ENCODE peak calls at places on chromosomes 7 and 10, in eight cellular contexts. Y, D, C, E, K, S, W and V are unnamed samples.

GRCh38 chr10:71245420-71246325 is 33.3 kb downstream of the UNC5B start:
- DNase-seq in S (no peak), C (no peak), W (no peak), D (no peak), Y (no peak), E (no peak), K (no peak), V (no peak)

GRCh38 chr7:1329261-1329660 is 96.6 kb downstream of the UNCX start:
- DNase-seq in C (no peak), D (no peak), W (no peak), K (no peak), E (no peak), Y (no peak), S (no peak), V (no peak)

GRCh38 chr7:104973227-104973626 is 40.8 kb upstream of the KMT2E start:
- DNase-seq in C (no peak), S (no peak), D (no peak), W (peak), Y (no peak), E (no peak), K (no peak), V (no peak)

GRCh38 chr10:28913850-28914249 is 236.5 kb downstream of the BAMBI start:
- DNase-seq in E (no peak), D (no peak), Y (no peak), S (no peak), C (no peak), W (peak), K (no peak), V (peak)

GRCh38 chr7:118045629-118046028 is 138.3 kb upstream of the LSM8 start:
- DNase-seq in W (no peak), K (no peak), S (no peak), E (no peak), Y (no peak), D (no peak), C (no peak), V (no peak)

GRCh38 chr10:113103131-113103830 is 153.2 kb downstream of the TCF7L2 start:
- DNase-seq in E (no peak), K (peak), S (no peak), D (no peak), W (no peak), Y (no peak), C (no peak), V (no peak)

GRCh38 chr10:2909921-2910320 is 157.4 kb upstream of the PFKP start:
- DNase-seq in C (no peak), S (no peak), Y (no peak), E (no peak), D (no peak), W (no peak), K (no peak), V (no peak)

GRCh38 chr10:3500408-3500856 is 284.6 kb downstream of the KLF6 start:
- DNase-seq in S (no peak), C (no peak), E (peak), Y (peak), K (peak), D (no peak), W (no peak), V (peak)

GRCh38 chr7:26346611-26347200 is 55.0 kb downstream of the SNX10 start:
- DNase-seq in D (no peak), Y (no peak), W (peak), E (no peak), K (no peak), C (no peak), S (no peak), V (peak)

GRCh38 chr7:23393636-23394035 is 76.7 kb downstream of the IGF2BP3 start:
- DNase-seq in Y (no peak), K (no peak), D (no peak), E (no peak), C (no peak), S (no peak), W (no peak), V (no peak)

GRCh38 chr10:75358121-75358520 is 43.4 kb downstream of the ZNF503 start:
- DNase-seq in D (no peak), K (no peak), S (no peak), E (no peak), C (no peak), Y (no peak), W (no peak), V (no peak)

GRCh38 chr10:11147723-11148122 is 130.1 kb downstream of the CELF2 start:
- DNase-seq in S (no peak), W (no peak), E (peak), K (no peak), C (no peak), D (no peak), Y (no peak), V (no peak)